ENCODE peak calls at places on chromosome 2, in eight cellular contexts. A is lower lobe of right lung, N is amniotic epithelial cell, I is brain microvascular endothelial cell, R is HCT116, K is Daoy, Z is Calu3, Q is COR-L47. X is an unnamed sample.

GRCh38 chr2:182717451-182718215 is 1.6 kb downstream of the DNAJC10 start:
- DNase-seq in I (no peak), A (no peak), K (no peak), R (no peak), Q (peak), Z (no peak), N (no peak), X (no peak)

GRCh38 chr2:109375656-109376055 is 238.1 kb downstream of the SEPTIN10 start:
- DNase-seq in R (no peak), N (no peak), A (no peak), Q (no peak), Z (no peak), K (no peak), I (no peak), X (no peak)

GRCh38 chr2:203893386-203893785 is 25.8 kb downstream of the CTLA4 start:
- DNase-seq in A (no peak), I (no peak), R (no peak), N (no peak), Q (no peak), K (no peak), Z (no peak), X (peak)

GRCh38 chr2:175976758-175977157 is 25.3 kb downstream of the LNPK start:
- DNase-seq in A (no peak), I (peak), Q (no peak), Z (no peak), N (no peak), R (no peak), K (no peak), X (no peak)

GRCh38 chr2:51350100-51350499 is 318.2 kb upstream of the NRXN1 start:
- DNase-seq in N (peak), A (no peak), K (no peak), Z (no peak), R (no peak), I (no peak), Q (no peak), X (no peak)

GRCh38 chr2:222743263-222743865 is 71.9 kb downstream of the MOGAT1 start:
- DNase-seq in R (no peak), N (no peak), Z (no peak), K (no peak), Q (no peak), I (peak), A (no peak), X (no peak)

GRCh38 chr2:211114826-211115450 is 558.5 kb downstream of the CPS1 start:
- DNase-seq in Z (no peak), Q (no peak), R (no peak), I (peak), N (peak), A (no peak), K (no peak), X (no peak)

GRCh38 chr2:202032841-202033316 is 776 bp upstream of the FZD7 start:
- DNase-seq in Q (no peak), R (peak), A (peak), K (peak), N (peak), I (peak), Z (peak), X (peak)

GRCh38 chr2:233031556-233032500 is 644 bp upstream of the NEU2 start:
- DNase-seq in R (no peak), K (no peak), I (no peak), Z (no peak), N (no peak), A (no peak), Q (no peak), X (no peak)

GRCh38 chr2:199131256-199131655 is 326.5 kb downstream of the SATB2 start:
- DNase-seq in Z (no peak), R (no peak), N (no peak), I (no peak), Q (no peak), K (no peak), A (no peak), X (no peak)

GRCh38 chr2:119028327-119029174 is 86.6 kb downstream of the MARCO start:
- DNase-seq in K (peak), N (peak), A (no peak), Z (peak), R (peak), I (peak), Q (peak), X (no peak)

GRCh38 chr2:71530246-71530986 is 77.1 kb downstream of the DYSF start:
- DNase-seq in Z (peak), Q (peak), I (peak), K (peak), A (no peak), R (peak), N (peak), X (no peak)